ENCODE peak calls at places on chromosomes 7 and 10, in ten cellular contexts. One of them, this sample, is unnamed.

GRCh38 chr10:128868481-128868880 is 598.6 kb upstream of the MGMT start:
- DNase-seq in esophagus muscularis mucosa: peak
- DNase-seq in breast epithelium: no peak
- DNase-seq in spleen: no peak
- DNase-seq in prostate gland: peak
- DNase-seq in endothelial cell of umbilical vein: no peak
- DNase-seq in suprapubic skin: peak
- DNase-seq in sigmoid colon: no peak
- DNase-seq in stomach: no peak
- DNase-seq in HepG2: no peak
- DNase-seq in this sample: no peak

GRCh38 chr10:30178565-30178964 is 119.2 kb upstream of the JCAD start:
- DNase-seq in esophagus muscularis mucosa: no peak
- DNase-seq in breast epithelium: no peak
- DNase-seq in spleen: no peak
- DNase-seq in prostate gland: no peak
- DNase-seq in endothelial cell of umbilical vein: no peak
- DNase-seq in suprapubic skin: no peak
- DNase-seq in sigmoid colon: no peak
- DNase-seq in stomach: no peak
- DNase-seq in HepG2: no peak
- DNase-seq in this sample: no peak

GRCh38 chr10:97427571-97428179 is 1.7 kb downstream of the PGAM1 start:
- DNase-seq in esophagus muscularis mucosa: no peak
- DNase-seq in breast epithelium: no peak
- DNase-seq in spleen: no peak
- DNase-seq in prostate gland: peak
- DNase-seq in endothelial cell of umbilical vein: peak
- DNase-seq in suprapubic skin: no peak
- DNase-seq in sigmoid colon: no peak
- DNase-seq in stomach: peak
- DNase-seq in HepG2: peak
- DNase-seq in this sample: no peak

GRCh38 chr10:129786216-129786615 is 177.9 kb downstream of the EBF3 start:
- DNase-seq in esophagus muscularis mucosa: no peak
- DNase-seq in breast epithelium: no peak
- DNase-seq in spleen: peak
- DNase-seq in prostate gland: no peak
- DNase-seq in endothelial cell of umbilical vein: no peak
- DNase-seq in suprapubic skin: peak
- DNase-seq in sigmoid colon: no peak
- DNase-seq in stomach: no peak
- DNase-seq in HepG2: no peak
- DNase-seq in this sample: no peak

GRCh38 chr7:27547401-27547800 is 115.3 kb downstream of the HIBADH start:
- DNase-seq in esophagus muscularis mucosa: no peak
- DNase-seq in breast epithelium: no peak
- DNase-seq in spleen: no peak
- DNase-seq in prostate gland: no peak
- DNase-seq in endothelial cell of umbilical vein: no peak
- DNase-seq in suprapubic skin: no peak
- DNase-seq in sigmoid colon: no peak
- DNase-seq in stomach: no peak
- DNase-seq in HepG2: no peak
- DNase-seq in this sample: no peak

GRCh38 chr7:105724688-105725087 is 143.4 kb upstream of the EFCAB10 start:
- DNase-seq in esophagus muscularis mucosa: no peak
- DNase-seq in breast epithelium: no peak
- DNase-seq in spleen: no peak
- DNase-seq in prostate gland: no peak
- DNase-seq in endothelial cell of umbilical vein: no peak
- DNase-seq in suprapubic skin: no peak
- DNase-seq in sigmoid colon: no peak
- DNase-seq in stomach: no peak
- DNase-seq in HepG2: no peak
- DNase-seq in this sample: no peak

GRCh38 chr7:78017621-78018100 is 219.1 kb downstream of the PHTF2 start:
- DNase-seq in esophagus muscularis mucosa: no peak
- DNase-seq in breast epithelium: no peak
- DNase-seq in spleen: no peak
- DNase-seq in prostate gland: no peak
- DNase-seq in endothelial cell of umbilical vein: no peak
- DNase-seq in suprapubic skin: no peak
- DNase-seq in sigmoid colon: no peak
- DNase-seq in stomach: no peak
- DNase-seq in HepG2: no peak
- DNase-seq in this sample: no peak

GRCh38 chr7:151390594-151391357 is 19.1 kb downstream of the WDR86 start:
- DNase-seq in esophagus muscularis mucosa: no peak
- DNase-seq in breast epithelium: no peak
- DNase-seq in spleen: peak
- DNase-seq in prostate gland: no peak
- DNase-seq in endothelial cell of umbilical vein: no peak
- DNase-seq in suprapubic skin: no peak
- DNase-seq in sigmoid colon: no peak
- DNase-seq in stomach: no peak
- DNase-seq in HepG2: no peak
- DNase-seq in this sample: no peak

GRCh38 chr7:80374321-80374720 is 137.5 kb downstream of the GNAT3 start:
- DNase-seq in esophagus muscularis mucosa: no peak
- DNase-seq in breast epithelium: no peak
- DNase-seq in spleen: no peak
- DNase-seq in prostate gland: no peak
- DNase-seq in endothelial cell of umbilical vein: no peak
- DNase-seq in suprapubic skin: no peak
- DNase-seq in sigmoid colon: no peak
- DNase-seq in stomach: no peak
- DNase-seq in HepG2: no peak
- DNase-seq in this sample: no peak
- TF ChIP-seq POLR2AphosphoS5 in esophagus muscularis mucosa: no peak
- TF ChIP-seq POLR2AphosphoS5 in breast epithelium: no peak
- TF ChIP-seq POLR2AphosphoS5 in spleen: no peak
- TF ChIP-seq POLR2AphosphoS5 in prostate gland: no peak
- TF ChIP-seq POLR2AphosphoS5 in endothelial cell of umbilical vein: no peak
- TF ChIP-seq POLR2AphosphoS5 in suprapubic skin: no peak
- TF ChIP-seq POLR2AphosphoS5 in sigmoid colon: no peak
- TF ChIP-seq POLR2AphosphoS5 in stomach: no peak
- TF ChIP-seq POLR2AphosphoS5 in HepG2: no peak
- TF ChIP-seq POLR2AphosphoS5 in this sample: no peak

GRCh38 chr10:62816179-62817119 is at the start of gene EGR2:
- DNase-seq in esophagus muscularis mucosa: peak
- DNase-seq in breast epithelium: peak
- DNase-seq in spleen: peak
- DNase-seq in prostate gland: peak
- DNase-seq in endothelial cell of umbilical vein: peak
- DNase-seq in suprapubic skin: peak
- DNase-seq in sigmoid colon: peak
- DNase-seq in stomach: peak
- DNase-seq in HepG2: peak
- DNase-seq in this sample: peak

GRCh38 chr10:62817763-62818425 is 1.7 kb upstream of the EGR2 start:
- DNase-seq in esophagus muscularis mucosa: no peak
- DNase-seq in breast epithelium: peak
- DNase-seq in spleen: peak
- DNase-seq in prostate gland: peak
- DNase-seq in endothelial cell of umbilical vein: peak
- DNase-seq in suprapubic skin: peak
- DNase-seq in sigmoid colon: peak
- DNase-seq in stomach: peak
- DNase-seq in HepG2: peak
- DNase-seq in this sample: peak

GRCh38 chr10:62818426-62819011 is 2.4 kb upstream of the EGR2 start:
- DNase-seq in esophagus muscularis mucosa: no peak
- DNase-seq in breast epithelium: no peak
- DNase-seq in spleen: peak
- DNase-seq in prostate gland: no peak
- DNase-seq in endothelial cell of umbilical vein: peak
- DNase-seq in suprapubic skin: no peak
- DNase-seq in sigmoid colon: no peak
- DNase-seq in stomach: no peak
- DNase-seq in HepG2: no peak
- DNase-seq in this sample: no peak

GRCh38 chr10:62815373-62816111 is 624 bp downstream of the EGR2 start:
- DNase-seq in esophagus muscularis mucosa: no peak
- DNase-seq in breast epithelium: no peak
- DNase-seq in spleen: peak
- DNase-seq in prostate gland: peak
- DNase-seq in endothelial cell of umbilical vein: peak
- DNase-seq in suprapubic skin: no peak
- DNase-seq in sigmoid colon: no peak
- DNase-seq in stomach: no peak
- DNase-seq in HepG2: no peak
- DNase-seq in this sample: no peak

DNA sequence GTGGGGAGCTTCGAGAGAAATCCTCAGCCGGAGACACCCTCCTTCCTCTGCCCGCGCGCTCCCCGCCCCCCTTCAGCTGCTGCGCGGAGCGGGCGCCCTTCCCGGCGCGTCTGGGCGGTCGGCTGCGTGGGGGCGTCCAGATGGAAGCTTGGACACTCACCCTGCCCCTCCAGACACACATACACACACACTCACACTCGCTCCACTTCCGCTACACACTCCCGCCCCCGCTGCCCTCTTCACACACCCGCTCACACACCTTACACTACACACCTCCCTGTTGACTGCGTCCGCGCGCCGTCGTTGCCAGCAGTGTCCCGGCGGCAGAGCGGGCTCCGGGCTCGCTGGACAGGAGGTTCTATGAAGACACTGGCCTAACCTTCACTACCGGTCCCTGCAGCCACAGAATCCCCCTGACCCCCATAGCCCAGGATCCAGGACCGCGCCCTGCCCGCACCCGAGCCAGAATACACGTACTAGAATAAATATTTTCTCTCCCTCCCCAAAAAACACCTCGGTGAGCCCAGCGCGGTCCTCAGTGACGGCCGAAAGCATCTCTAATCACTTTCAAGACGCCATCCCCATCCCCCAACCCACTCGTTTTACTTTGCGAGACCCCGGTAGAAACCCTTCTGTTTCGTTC is 1.1 kb upstream of the EGR2 start:
- DNase-seq in esophagus muscularis mucosa: no peak
- DNase-seq in breast epithelium: no peak
- DNase-seq in spleen: peak
- DNase-seq in prostate gland: peak
- DNase-seq in endothelial cell of umbilical vein: peak
- DNase-seq in suprapubic skin: peak
- DNase-seq in sigmoid colon: peak
- DNase-seq in stomach: no peak
- DNase-seq in HepG2: no peak
- DNase-seq in this sample: peak
- TF ChIP-seq POLR2A in esophagus muscularis mucosa: no peak
- TF ChIP-seq POLR2A in breast epithelium: no peak
- TF ChIP-seq POLR2A in spleen: no peak
- TF ChIP-seq POLR2A in prostate gland: no peak
- TF ChIP-seq POLR2A in endothelial cell of umbilical vein: no peak
- TF ChIP-seq POLR2A in suprapubic skin: no peak
- TF ChIP-seq POLR2A in sigmoid colon: no peak
- TF ChIP-seq POLR2A in stomach: no peak
- TF ChIP-seq POLR2A in HepG2: no peak
- TF ChIP-seq POLR2A in this sample: peak

GRCh38 chr7:34220501-34220900 is 315.2 kb downstream of the BMPER start:
- DNase-seq in esophagus muscularis mucosa: no peak
- DNase-seq in breast epithelium: no peak
- DNase-seq in spleen: no peak
- DNase-seq in prostate gland: no peak
- DNase-seq in endothelial cell of umbilical vein: peak
- DNase-seq in suprapubic skin: no peak
- DNase-seq in sigmoid colon: no peak
- DNase-seq in stomach: no peak
- DNase-seq in HepG2: no peak
- DNase-seq in this sample: no peak
- TF ChIP-seq POLR2AphosphoS5 in esophagus muscularis mucosa: no peak
- TF ChIP-seq POLR2AphosphoS5 in breast epithelium: no peak
- TF ChIP-seq POLR2AphosphoS5 in spleen: no peak
- TF ChIP-seq POLR2AphosphoS5 in prostate gland: no peak
- TF ChIP-seq POLR2AphosphoS5 in endothelial cell of umbilical vein: no peak
- TF ChIP-seq POLR2AphosphoS5 in suprapubic skin: no peak
- TF ChIP-seq POLR2AphosphoS5 in sigmoid colon: no peak
- TF ChIP-seq POLR2AphosphoS5 in stomach: no peak
- TF ChIP-seq POLR2AphosphoS5 in HepG2: no peak
- TF ChIP-seq POLR2AphosphoS5 in this sample: no peak

GRCh38 chr7:136710751-136711150 is 157.7 kb upstream of the CHRM2 start:
- DNase-seq in esophagus muscularis mucosa: no peak
- DNase-seq in breast epithelium: no peak
- DNase-seq in spleen: no peak
- DNase-seq in prostate gland: no peak
- DNase-seq in endothelial cell of umbilical vein: no peak
- DNase-seq in suprapubic skin: no peak
- DNase-seq in sigmoid colon: no peak
- DNase-seq in stomach: no peak
- DNase-seq in HepG2: no peak
- DNase-seq in this sample: no peak
- TF ChIP-seq POLR2A in esophagus muscularis mucosa: no peak
- TF ChIP-seq POLR2A in breast epithelium: no peak
- TF ChIP-seq POLR2A in spleen: no peak
- TF ChIP-seq POLR2A in prostate gland: no peak
- TF ChIP-seq POLR2A in endothelial cell of umbilical vein: no peak
- TF ChIP-seq POLR2A in suprapubic skin: no peak
- TF ChIP-seq POLR2A in sigmoid colon: no peak
- TF ChIP-seq POLR2A in stomach: no peak
- TF ChIP-seq POLR2A in HepG2: no peak
- TF ChIP-seq POLR2A in this sample: no peak

DNA sequence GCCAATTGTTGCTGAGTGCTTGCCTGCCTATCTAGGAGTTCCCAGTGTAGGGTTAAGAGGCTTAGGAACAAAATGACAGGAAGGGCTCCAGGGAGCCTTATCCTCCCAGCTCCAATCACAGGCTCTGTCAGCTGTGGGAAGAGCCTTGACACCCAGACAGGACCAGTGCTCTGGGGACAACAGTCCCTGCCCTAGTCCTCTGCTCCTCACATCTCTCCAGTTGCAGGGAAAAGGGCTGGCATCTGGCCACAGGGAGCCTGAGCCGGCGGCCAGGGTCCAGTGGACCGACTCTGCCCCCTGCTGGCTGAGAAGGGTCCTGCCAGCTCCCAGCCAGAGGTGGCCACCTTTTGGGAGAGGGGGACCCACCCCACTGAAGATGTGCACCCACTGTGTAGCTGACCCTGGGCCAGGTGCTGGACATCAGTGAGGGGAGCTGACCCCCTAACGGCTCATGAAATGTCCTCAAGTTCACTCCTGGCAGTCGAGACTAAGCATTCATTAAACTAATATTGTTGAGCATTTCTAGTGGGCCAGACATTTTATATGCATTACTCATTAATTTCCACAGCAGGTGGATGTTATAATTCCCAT is 17.6 kb downstream of the DNAJB12 start:
- DNase-seq in esophagus muscularis mucosa: no peak
- DNase-seq in breast epithelium: peak
- DNase-seq in spleen: peak
- DNase-seq in prostate gland: peak
- DNase-seq in endothelial cell of umbilical vein: peak
- DNase-seq in suprapubic skin: no peak
- DNase-seq in sigmoid colon: peak
- DNase-seq in stomach: peak
- DNase-seq in HepG2: peak
- DNase-seq in this sample: no peak
- TF ChIP-seq POLR2AphosphoS5 in esophagus muscularis mucosa: peak
- TF ChIP-seq POLR2AphosphoS5 in breast epithelium: peak
- TF ChIP-seq POLR2AphosphoS5 in spleen: peak
- TF ChIP-seq POLR2AphosphoS5 in prostate gland: peak
- TF ChIP-seq POLR2AphosphoS5 in endothelial cell of umbilical vein: no peak
- TF ChIP-seq POLR2AphosphoS5 in suprapubic skin: no peak
- TF ChIP-seq POLR2AphosphoS5 in sigmoid colon: no peak
- TF ChIP-seq POLR2AphosphoS5 in stomach: peak
- TF ChIP-seq POLR2AphosphoS5 in HepG2: no peak
- TF ChIP-seq POLR2AphosphoS5 in this sample: no peak